ENCODE peak calls at places on chromosomes 13 and 19, in seven cellular contexts. D, Y, X, U, B, M and W are unnamed samples.

GRCh38 chr19:49142866-49143335 is 12.3 kb downstream of the HRC start:
- DNase-seq in D (peak), Y (peak), X (peak), U (peak), B (peak), M (peak), W (peak)

GRCh38 chr19:42003506-42004294 is 9.7 kb upstream of the ATP1A3 start:
- DNase-seq in D (no peak), Y (no peak), X (no peak), U (no peak), B (no peak), M (no peak), W (no peak)

GRCh38 chr19:52935434-52935833 is 12.2 kb upstream of the ZNF888 start:
- DNase-seq in D (peak), Y (no peak), X (no peak), U (no peak), B (no peak), M (peak), W (peak)

GRCh38 chr19:12611361-12611699 is 610 bp downstream of the ZNF791 start:
- DNase-seq in D (peak), Y (peak), X (peak), U (peak), B (peak), M (peak), W (peak)

GRCh38 chr19:29660835-29661234 is 4.4 kb upstream of the PLEKHF1 start:
- DNase-seq in D (no peak), Y (no peak), X (no peak), U (no peak), B (no peak), M (no peak), W (peak)

GRCh38 chr19:51547397-51548212 is 16.1 kb upstream of the SIGLEC6 start:
- DNase-seq in D (no peak), Y (no peak), X (no peak), U (no peak), B (no peak), M (no peak), W (peak)

GRCh38 chr13:42223681-42224080 is 48.3 kb upstream of the AKAP11 start:
- DNase-seq in D (no peak), Y (no peak), X (no peak), U (no peak), B (no peak), M (no peak), W (no peak)

GRCh38 chr13:51957377-51958216 is 53.7 kb downstream of the ATP7B start:
- DNase-seq in D (no peak), Y (no peak), X (no peak), U (no peak), B (no peak), M (no peak), W (no peak)

GRCh38 chr13:44726214-44726613 is 150.1 kb upstream of the TSC22D1 start:
- DNase-seq in D (peak), Y (no peak), X (no peak), U (no peak), B (no peak), M (peak), W (peak)

GRCh38 chr13:24097064-24097463 is 63.5 kb upstream of the SPATA13 start:
- DNase-seq in D (peak), Y (no peak), X (no peak), U (no peak), B (no peak), M (no peak), W (peak)

GRCh38 chr19:29858000-29858596 is 46.3 kb downstream of the CCNE1 start:
- DNase-seq in D (no peak), Y (peak), X (peak), U (no peak), B (peak), M (peak), W (no peak)

GRCh38 chr13:52862358-52863206 is 14.1 kb upstream of the PCDH8 start:
- DNase-seq in D (no peak), Y (peak), X (peak), U (no peak), B (peak), M (peak), W (no peak)

GRCh38 chr19:30091856-30092255 is 149.8 kb downstream of the URI1 start:
- DNase-seq in D (no peak), Y (no peak), X (no peak), U (no peak), B (no peak), M (no peak), W (no peak)

DNA sequence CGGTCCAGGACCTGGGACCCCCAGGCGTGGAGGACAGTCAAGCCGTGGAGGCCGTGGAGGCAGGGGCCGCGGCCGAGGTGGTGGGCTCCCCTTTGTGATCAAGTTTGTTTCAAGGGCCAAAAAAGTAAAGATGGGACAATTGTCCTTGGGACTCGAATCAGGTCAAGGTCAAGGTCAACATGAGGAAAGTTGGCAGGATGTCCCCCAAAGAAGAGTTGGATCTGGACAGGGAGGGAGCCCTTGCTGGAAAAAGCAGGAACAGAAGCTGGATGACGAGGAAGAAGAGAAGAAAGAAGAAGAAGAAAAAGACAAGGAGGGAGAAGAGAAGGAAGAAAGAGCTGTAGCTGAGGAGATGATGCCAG is 2.3 kb downstream of the KMT2B start:
- DNase-seq in D (no peak), Y (no peak), X (no peak), U (no peak), B (no peak), M (no peak), W (no peak)
- H2BK120ac ChIP-seq in D (no peak), Y (no peak), X (no peak), U (no peak), B (no peak), M (no peak), W (no peak)

GRCh38 chr19:50293263-50294004 is 35.7 kb downstream of the KCNC3 start:
- DNase-seq in D (no peak), Y (peak), X (no peak), U (no peak), B (no peak), M (no peak), W (no peak)

GRCh38 chr19:50290011-50290410 is 39.2 kb downstream of the KCNC3 start:
- DNase-seq in D (no peak), Y (no peak), X (peak), U (no peak), B (no peak), M (no peak), W (no peak)

GRCh38 chr19:50288954-50289353 is 40.2 kb downstream of the KCNC3 start:
- DNase-seq in D (no peak), Y (no peak), X (no peak), U (no peak), B (no peak), M (no peak), W (no peak)

GRCh38 chr19:50290775-50291174 is 38.4 kb downstream of the KCNC3 start:
- DNase-seq in D (no peak), Y (no peak), X (no peak), U (no peak), B (no peak), M (no peak), W (no peak)

GRCh38 chr19:50292216-50292827 is 36.9 kb downstream of the KCNC3 start:
- DNase-seq in D (no peak), Y (peak), X (peak), U (no peak), B (peak), M (no peak), W (no peak)
- H3K23ac ChIP-seq in D (no peak), Y (no peak), X (no peak), U (peak), B (no peak), M (no peak), W (no peak)

DNA sequence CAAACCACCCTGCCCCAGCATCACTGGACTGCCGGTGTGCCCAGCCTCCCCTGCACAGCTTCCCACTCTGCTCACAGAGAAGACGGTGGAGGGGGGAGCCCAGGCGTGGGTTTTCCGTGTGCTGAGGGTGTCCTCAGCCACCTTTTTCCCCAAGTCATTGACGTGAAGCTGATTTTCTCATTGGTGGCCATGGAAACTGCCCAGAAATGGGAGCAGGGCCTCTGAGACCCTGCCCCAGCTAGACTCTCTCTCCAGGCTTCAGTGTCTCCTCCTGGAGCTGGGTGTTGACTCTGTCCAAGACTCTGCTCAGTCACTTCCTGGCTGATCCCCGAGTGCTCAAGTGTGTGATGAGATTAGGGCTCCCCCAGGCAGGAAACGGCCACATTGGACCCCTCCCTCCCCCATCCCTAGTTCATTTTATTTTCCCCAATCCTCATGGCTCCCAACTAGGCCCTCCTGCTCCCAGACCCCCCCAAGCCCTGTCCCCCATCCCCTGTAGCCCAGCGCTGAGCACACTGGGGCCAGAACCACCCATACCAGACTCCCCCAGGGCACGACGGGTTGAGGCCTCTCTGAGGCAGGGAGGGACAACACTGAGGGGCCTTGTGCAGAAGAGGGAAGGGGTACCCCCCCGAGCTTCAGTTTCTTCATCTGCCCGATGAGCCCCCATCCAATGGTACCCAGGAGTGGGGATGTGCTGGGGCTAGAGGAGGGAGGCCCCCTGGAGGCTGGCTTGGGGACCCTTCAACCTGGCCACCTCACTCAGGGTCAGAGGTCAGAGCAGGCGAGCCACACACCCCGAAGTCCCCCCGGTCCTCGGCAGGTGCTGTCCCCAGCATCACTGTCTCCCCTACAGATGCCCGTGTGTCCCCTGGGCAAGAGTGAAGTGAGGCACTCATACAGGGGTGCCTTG is 1.2 kb upstream of the F2RL3 start:
- DNase-seq in D (no peak), Y (no peak), X (no peak), U (no peak), B (no peak), M (no peak), W (peak)
- H2BK120ac ChIP-seq in D (no peak), Y (no peak), X (no peak), U (no peak), B (no peak), M (no peak), W (peak)

DNA sequence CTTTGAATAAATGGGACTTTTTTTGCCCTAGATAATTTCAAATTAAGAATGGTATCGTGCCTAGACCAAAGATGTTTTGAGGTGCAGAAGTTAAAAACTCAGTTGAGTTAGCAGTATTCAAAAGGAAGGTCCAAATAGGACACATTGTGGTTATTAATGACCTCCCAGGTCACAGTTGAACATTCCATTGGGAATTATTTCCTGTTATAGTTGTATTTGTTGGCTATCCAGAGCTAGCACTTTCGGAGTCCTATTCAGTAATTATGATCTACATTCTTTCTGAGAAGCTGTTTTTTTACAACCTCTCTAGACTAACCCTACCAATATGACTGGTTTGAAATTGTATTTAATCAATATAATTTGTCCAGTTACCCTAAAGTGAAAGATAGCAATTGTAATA is 83.7 kb downstream of the MAB21L1 start:
- DNase-seq in D (no peak), Y (no peak), X (no peak), U (no peak), B (no peak), M (no peak), W (no peak)
- H3K23ac ChIP-seq in D (no peak), Y (no peak), X (no peak), U (no peak), B (no peak), M (no peak), W (no peak)

DNA sequence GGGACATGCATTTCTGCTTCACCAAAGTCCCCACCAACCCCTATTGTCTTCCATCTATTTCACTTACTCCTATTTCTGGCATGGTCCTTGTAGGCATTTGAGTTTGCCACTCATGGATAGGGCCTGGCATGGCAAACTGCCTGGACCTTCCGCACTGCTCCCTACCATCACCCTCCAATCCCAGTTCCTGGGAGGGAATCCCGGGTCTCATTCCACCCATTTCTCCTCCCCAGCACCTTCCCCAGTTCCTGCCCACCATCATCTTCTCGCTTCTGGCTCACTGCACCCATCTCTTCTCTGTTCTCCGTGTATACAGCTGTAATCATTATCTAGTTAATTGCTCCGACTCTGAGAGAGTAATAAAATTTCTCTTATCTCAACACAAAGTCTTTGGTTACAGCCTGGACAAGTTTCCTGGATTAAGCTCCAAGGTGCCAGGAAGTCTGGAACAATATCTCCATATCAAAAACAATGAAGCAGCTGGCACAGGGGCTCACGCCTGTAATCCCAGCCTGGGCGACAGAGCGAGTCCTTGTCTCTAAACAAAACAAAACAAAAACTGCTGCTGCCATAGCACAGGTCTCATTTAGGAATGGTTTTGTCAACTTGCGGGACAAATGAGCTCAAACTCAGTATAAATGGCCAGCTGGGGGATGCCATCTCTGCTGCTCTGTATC is 17.0 kb upstream of the COX7A1 start:
- DNase-seq in D (no peak), Y (no peak), X (no peak), U (no peak), B (no peak), M (no peak), W (no peak)
- H2BK120ac ChIP-seq in D (no peak), Y (no peak), X (no peak), U (no peak), B (no peak), M (no peak), W (no peak)

GRCh38 chr13:98129059-98129741 is 13.7 kb upstream of the FARP1 start:
- DNase-seq in D (peak), Y (peak), X (no peak), U (no peak), B (no peak), M (no peak), W (no peak)
- H3K23ac ChIP-seq in D (no peak), Y (no peak), X (no peak), U (no peak), B (no peak), M (no peak), W (no peak)

GRCh38 chr13:95784891-95785290 is 108.0 kb downstream of the DNAJC3 start:
- DNase-seq in D (peak), Y (no peak), X (no peak), U (no peak), B (no peak), M (no peak), W (peak)
- H2BK120ac ChIP-seq in D (peak), Y (no peak), X (no peak), U (no peak), B (no peak), M (no peak), W (no peak)